ENCODE peak calls at places on chromosomes 16 and 17, in eight cellular contexts. Z is thoracic aorta, D is dorsolateral prefrontal cortex, B is tibial artery, C is pancreas, I is PC-9, A is uterus, L is MM.1S. W is an unnamed sample.

GRCh38 chr17:73192894-73193701 is at the start of gene COG1:
- DNase-seq in Z (peak; percentile 38), D (peak; percentile 70), B (peak; percentile 92), C (peak; percentile 89), I (peak; percentile 55), A (peak; percentile 87), L (peak; percentile 93), W (peak; percentile 59)

GRCh38 chr16:9138021-9138680 is 46.7 kb downstream of the HAPSTR1 start:
- DNase-seq in Z (no peak), D (no peak), B (peak; percentile 51), C (peak; percentile 38), I (no peak), A (no peak), L (no peak), W (no peak)

GRCh38 chr16:57747996-57748395 is 12.4 kb downstream of the KATNB1 start:
- DNase-seq in Z (no peak), D (no peak), B (no peak), C (no peak), I (no peak), A (no peak), L (no peak), W (no peak)

GRCh38 chr16:70663524-70664324 is 17.4 kb downstream of the IL34 start:
- DNase-seq in Z (no peak), D (no peak), B (peak; percentile 65), C (peak; percentile 51), I (no peak), A (no peak), L (no peak), W (no peak)

GRCh38 chr17:57486978-57487377 is 230.7 kb downstream of the MSI2 start:
- DNase-seq in Z (no peak), D (no peak), B (no peak), C (no peak), I (no peak), A (no peak), L (no peak), W (no peak)

GRCh38 chr17:50764860-50765259 is 2.5 kb downstream of the ANKRD40CL start:
- DNase-seq in Z (no peak), D (no peak), B (no peak), C (no peak), I (no peak), A (no peak), L (no peak), W (no peak)

GRCh38 chr16:68288252-68288650 is 22.5 kb downstream of the SLC7A6OS start:
- DNase-seq in Z (no peak), D (no peak), B (no peak), C (no peak), I (no peak), A (no peak), L (no peak), W (no peak)

GRCh38 chr17:233473-233941 is 52.1 kb upstream of the DOC2B start:
- DNase-seq in Z (no peak), D (no peak), B (peak; percentile 60), C (peak; percentile 44), I (no peak), A (peak; percentile 16), L (peak; percentile 19), W (no peak)

GRCh38 chr17:58325976-58326468 is 2.6 kb downstream of the TSPOAP1 start:
- DNase-seq in Z (no peak), D (no peak), B (no peak), C (peak; percentile 49), I (no peak), A (no peak), L (no peak), W (no peak)

GRCh38 chr17:67528751-67529436 is 151.8 kb downstream of the PITPNC1 start:
- DNase-seq in Z (peak; percentile 47), D (peak; percentile 47), B (peak; percentile 83), C (peak; percentile 91), I (peak; percentile 76), A (peak; percentile 45), L (no peak), W (peak; percentile 59)

GRCh38 chr16:57166951-57167350 is 18.9 kb downstream of the PSME3IP1 start:
- DNase-seq in Z (no peak), D (no peak), B (no peak), C (no peak), I (no peak), A (no peak), L (no peak), W (no peak)

GRCh38 chr17:37502009-37502936 is 12.6 kb downstream of the DUSP14 start:
- DNase-seq in Z (no peak), D (no peak), B (no peak), C (no peak), I (no peak), A (no peak), L (no peak), W (no peak)

GRCh38 chr17:82245144-82246039 is 16.6 kb downstream of the SLC16A3 start:
- DNase-seq in Z (no peak), D (no peak), B (no peak), C (no peak), I (no peak), A (no peak), L (no peak), W (no peak)

GRCh38 chr17:8728991-8729390 is 15.6 kb downstream of the CCDC42 start:
- DNase-seq in Z (no peak), D (no peak), B (peak; percentile 9), C (no peak), I (no peak), A (no peak), L (no peak), W (no peak)

GRCh38 chr17:58172369-58173071 is 5.7 kb downstream of the OR4D2 start:
- DNase-seq in Z (no peak), D (no peak), B (no peak), C (no peak), I (no peak), A (no peak), L (peak; percentile 49), W (no peak)

GRCh38 chr16:65044861-65045260 is 77.0 kb downstream of the CDH11 start:
- DNase-seq in Z (no peak), D (no peak), B (no peak), C (no peak), I (no peak), A (no peak), L (no peak), W (peak; percentile 51)

GRCh38 chr17:70169707-70170597 is 620 bp downstream of the KCNJ2 start:
- DNase-seq in Z (no peak), D (no peak), B (no peak), C (no peak), I (no peak), A (no peak), L (no peak), W (no peak)

GRCh38 chr17:76270770-76271668 is 5.9 kb downstream of the UBALD2 start:
- DNase-seq in Z (no peak), D (no peak), B (no peak), C (peak; percentile 61), I (no peak), A (no peak), L (no peak), W (no peak)

GRCh38 chr17:76092526-76093413 is 10.8 kb downstream of the EXOC7 start:
- DNase-seq in Z (no peak), D (no peak), B (no peak), C (no peak), I (no peak), A (no peak), L (no peak), W (no peak)

GRCh38 chr17:16981928-16982327 is 10.0 kb upstream of the TNFRSF13B start:
- DNase-seq in Z (no peak), D (no peak), B (no peak), C (no peak), I (no peak), A (no peak), L (peak; percentile 4), W (no peak)

GRCh38 chr16:54936086-54936978 is 5.7 kb downstream of the IRX5 start:
- DNase-seq in Z (no peak), D (no peak), B (no peak), C (no peak), I (no peak), A (no peak), L (no peak), W (no peak)

GRCh38 chr17:68356520-68356919 is 65.2 kb downstream of the ARSG start:
- DNase-seq in Z (no peak), D (no peak), B (no peak), C (no peak), I (no peak), A (no peak), L (no peak), W (no peak)

GRCh38 chr17:4009164-4009785 is 45.0 kb upstream of the ATP2A3 start:
- DNase-seq in Z (no peak), D (no peak), B (no peak), C (no peak), I (no peak), A (no peak), L (no peak), W (no peak)

GRCh38 chr16:48247311-48247710 is at the start of gene ABCC11:
- DNase-seq in Z (no peak), D (no peak), B (no peak), C (no peak), I (no peak), A (no peak), L (no peak), W (no peak)
- H3K27ac ChIP-seq in Z (no peak within 1 kb of the TSS), D (no peak within 1 kb of the TSS), B (no peak within 1 kb of the TSS), C (peak within 1 kb of the TSS; percentile 13), I (no peak within 1 kb of the TSS), A (no peak within 1 kb of the TSS), L (no peak within 1 kb of the TSS), W (no peak within 1 kb of the TSS)

DNA sequence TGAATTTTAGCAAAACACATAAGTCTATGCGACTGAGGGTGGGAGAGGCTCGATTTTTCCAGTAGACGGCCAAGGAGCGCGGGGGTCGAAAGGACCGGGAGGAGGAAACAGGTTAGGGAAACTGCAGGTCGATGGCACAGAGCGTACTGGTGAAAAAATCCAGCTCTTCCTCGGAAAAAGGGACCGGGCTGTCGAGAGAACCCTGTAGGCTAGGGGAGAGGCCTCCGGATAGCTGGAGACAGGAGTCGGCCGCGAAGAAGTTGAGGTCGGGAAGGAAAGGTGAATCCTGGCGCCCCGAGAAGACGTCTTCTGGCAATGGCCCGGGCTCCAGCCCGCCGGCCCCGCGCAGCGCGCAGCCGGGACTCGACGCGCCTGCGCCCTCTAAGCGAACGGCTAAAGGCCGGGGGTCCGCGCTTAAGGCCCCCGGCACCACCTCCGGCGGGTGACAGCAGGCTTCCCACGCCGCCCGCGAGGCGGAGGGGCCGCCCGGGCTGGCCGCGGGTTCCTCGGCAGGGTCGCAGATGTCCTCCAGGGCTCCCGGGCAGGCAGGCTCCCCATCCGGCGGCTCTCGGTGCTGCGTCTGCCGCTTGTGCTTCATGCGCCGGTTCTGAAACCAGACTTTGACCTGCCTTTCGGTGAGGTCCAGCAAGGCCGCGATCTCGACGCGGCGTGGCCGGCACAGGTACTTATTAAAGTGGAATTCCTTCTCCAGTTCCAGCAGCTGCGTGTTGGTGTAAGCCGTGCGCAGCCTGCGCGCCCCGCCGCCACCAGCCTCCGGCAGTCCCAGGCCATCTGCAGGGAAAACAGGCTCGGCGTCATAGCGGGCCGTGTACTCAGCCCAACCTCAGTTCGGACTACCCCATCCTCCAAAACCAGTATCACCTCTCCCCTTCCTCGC is 1.7 kb downstream of the HOXB2 start:
- DNase-seq in Z (no peak), D (no peak), B (no peak), C (peak; percentile 72), I (no peak), A (peak; percentile 52), L (peak; percentile 45), W (no peak)
- TF ChIP-seq CTCF in Z (peak; percentile 46), D (no peak), B (peak; percentile 50), C (no peak), I (no peak), A (no peak), L (peak; percentile 31), W (no peak)

GRCh38 chr16:27746076-27746855 is 196.3 kb downstream of the KATNIP start:
- DNase-seq in Z (no peak), D (no peak), B (no peak), C (no peak), I (no peak), A (no peak), L (no peak), W (no peak)
- H3K27ac ChIP-seq in Z (no peak overlapping the region), D (peak overlapping the region; percentile 41), B (no peak overlapping the region), C (no peak overlapping the region), I (no peak overlapping the region), A (no peak overlapping the region), L (no peak overlapping the region), W (no peak overlapping the region)

GRCh38 chr16:49696414-49697101 is 159.4 kb downstream of the ZNF423 start:
- DNase-seq in Z (no peak), D (no peak), B (no peak), C (no peak), I (no peak), A (no peak), L (no peak), W (no peak)
- TF ChIP-seq CTCF in Z (no peak), D (no peak), B (no peak), C (no peak), I (no peak), A (no peak), L (no peak), W (no peak)

W was measured in AG04450.